ENCODE peak calls at places on chromosomes 7 and 10, in four cellular contexts. N is GM12878, L is H1, Y is SK-N-SH. B is an unnamed sample.

GRCh38 chr7:50679218-50680007 is 103.3 kb downstream of the GRB10 start:
- DNase-seq in N (no peak), L (no peak), Y (peak; percentile 80), B (peak; percentile 25)

GRCh38 chr10:62083413-62083794 is 181.9 kb downstream of the ARID5B start:
- DNase-seq in N (no peak), L (no peak), Y (no peak), B (no peak)

GRCh38 chr7:44185729-44186128 is 3.5 kb downstream of the GCK start:
- DNase-seq in N (no peak), L (no peak), Y (no peak), B (no peak)

GRCh38 chr10:61937631-61938284 is 36.3 kb downstream of the ARID5B start:
- DNase-seq in N (no peak), L (no peak), Y (no peak), B (no peak)

GRCh38 chr10:73998623-73999622 is 1.0 kb downstream of the VCL start:
- DNase-seq in N (no peak), L (peak; percentile 33), Y (peak; percentile 70), B (peak; percentile 69)

GRCh38 chr10:25651534-25651933 is 282.5 kb upstream of the MYO3A start:
- DNase-seq in N (no peak), L (no peak), Y (no peak), B (no peak)

GRCh38 chr10:100183482-100183881 is 2.3 kb downstream of the ERLIN1 start:
- DNase-seq in N (no peak), L (no peak), Y (no peak), B (no peak)

GRCh38 chr7:41630741-41631140 is 72.1 kb downstream of the INHBA start:
- DNase-seq in N (peak; percentile 28), L (no peak), Y (no peak), B (no peak)

GRCh38 chr10:91389636-91390512 is 20.3 kb upstream of the HECTD2 start:
- DNase-seq in N (no peak), L (no peak), Y (peak; percentile 31), B (peak; percentile 22)

GRCh38 chr7:118054529-118054928 is 129.4 kb upstream of the LSM8 start:
- DNase-seq in N (no peak), L (no peak), Y (no peak), B (no peak)

GRCh38 chr10:81730901-81731300 is 144.1 kb upstream of the NRG3 start:
- DNase-seq in N (no peak), L (no peak), Y (no peak), B (no peak)

GRCh38 chr7:98879198-98879988 is 1.1 kb downstream of the TRRAP start:
- DNase-seq in N (peak; percentile 32), L (no peak), Y (peak; percentile 52), B (peak; percentile 68)

GRCh38 chr10:11195017-11195586 is 177.4 kb downstream of the CELF2 start:
- DNase-seq in N (no peak), L (no peak), Y (no peak), B (no peak)

GRCh38 chr7:92769361-92769633 is 67.1 kb downstream of the CDK6 start:
- DNase-seq in N (no peak), L (no peak), Y (no peak), B (no peak)

GRCh38 chr10:43398939-43399871 is 9.8 kb downstream of the HNRNPF start:
- DNase-seq in N (no peak), L (no peak), Y (no peak), B (peak; percentile 20)

DNA sequence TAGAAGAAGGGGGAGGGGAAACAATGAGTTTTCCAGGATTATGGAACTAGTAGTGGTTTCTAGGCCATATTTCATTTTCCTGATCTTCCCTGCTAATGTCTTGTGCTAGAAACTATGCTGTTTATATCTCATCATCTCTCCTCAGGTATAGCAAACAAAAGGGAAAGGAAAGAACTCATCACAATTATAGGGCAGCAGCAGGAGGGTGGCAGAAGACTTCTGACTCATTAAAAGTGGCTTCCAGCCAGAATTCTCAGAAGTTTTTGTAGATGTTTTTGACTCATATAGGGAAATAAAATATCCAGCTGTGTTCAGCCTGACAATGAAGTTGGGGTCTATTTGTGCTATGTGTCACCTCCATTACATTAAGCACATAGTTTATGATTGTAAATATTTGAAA is 6.5 kb downstream of the AHR start:
- DNase-seq in N (no peak), L (no peak), Y (no peak), B (no peak)
- TF ChIP-seq NRF1 in N (no peak), L (no peak), Y (no peak), B (no peak)

GRCh38 chr10:71231196-71231595 is 18.8 kb downstream of the UNC5B start:
- DNase-seq in N (no peak), L (no peak), Y (no peak), B (no peak)

GRCh38 chr10:71234017-71234894 is 21.9 kb downstream of the UNC5B start:
- DNase-seq in N (no peak), L (no peak), Y (no peak), B (no peak)

GRCh38 chr10:71232089-71232998 is 20.0 kb downstream of the UNC5B start:
- DNase-seq in N (no peak), L (no peak), Y (peak; percentile 70), B (no peak)

GRCh38 chr10:71234970-71235681 is 22.8 kb downstream of the UNC5B start:
- DNase-seq in N (no peak), L (no peak), Y (peak; percentile 83), B (peak; percentile 67)

DNA sequence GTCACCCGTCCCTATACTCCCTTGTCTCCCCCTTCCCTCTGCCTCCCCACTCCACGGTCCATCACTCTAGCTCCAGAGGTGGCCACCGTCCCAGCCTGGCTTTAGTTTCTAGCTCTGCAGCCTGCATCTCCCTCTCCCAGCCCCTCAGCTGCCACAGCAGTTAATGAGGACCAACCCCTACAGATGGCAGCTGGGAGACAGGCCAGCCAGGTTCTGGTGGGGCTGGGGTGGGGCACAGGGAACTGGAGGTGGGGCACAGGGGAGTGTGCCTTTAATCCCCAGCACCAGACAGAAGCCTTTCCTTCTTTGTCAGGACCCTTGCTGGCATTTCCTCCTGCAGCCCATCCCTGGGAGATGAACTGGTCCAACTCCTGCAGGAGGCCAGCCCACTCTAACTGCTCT is 21.1 kb downstream of the UNC5B start:
- DNase-seq in N (no peak), L (no peak), Y (peak; percentile 65), B (no peak)
- TF ChIP-seq USF2 in N (no peak), L (no peak), Y (no peak), B (no peak)

DNA sequence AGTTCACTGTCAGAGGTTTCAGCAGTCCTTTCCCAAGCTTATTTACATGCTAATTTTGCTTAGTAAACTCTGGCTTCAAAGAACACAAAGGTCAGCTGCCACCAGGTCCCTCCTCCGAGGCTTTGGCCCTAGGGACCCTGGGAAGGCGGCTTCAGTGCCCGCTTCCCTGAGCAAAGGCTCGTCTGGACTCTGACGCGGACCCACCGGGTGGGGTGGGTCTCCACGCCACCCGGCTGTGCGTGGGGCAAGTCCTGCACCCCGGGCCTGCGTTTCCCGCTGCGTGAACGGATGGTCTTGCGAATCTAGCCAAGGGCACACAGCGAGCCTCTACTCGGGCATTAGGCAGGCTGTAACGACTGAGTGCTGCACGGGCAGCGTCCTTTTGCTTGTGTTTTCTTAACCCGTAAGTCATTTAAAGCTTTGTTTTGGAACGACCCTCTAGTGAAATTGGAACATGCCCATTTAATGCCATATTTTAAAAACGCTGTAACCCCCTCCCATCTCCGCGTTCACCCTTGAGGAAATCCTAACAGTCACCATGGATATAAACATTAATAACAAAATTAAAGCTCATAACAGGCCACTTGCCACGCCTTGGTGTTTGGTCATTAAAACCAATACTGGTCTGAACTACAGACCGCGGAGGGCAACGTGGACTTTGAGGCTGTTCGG is 830 bp downstream of the BNIP3 start:
- DNase-seq in N (no peak), L (no peak), Y (peak; percentile 68), B (no peak)
- TF ChIP-seq NRF1 in N (no peak), L (no peak), Y (no peak), B (no peak)

DNA sequence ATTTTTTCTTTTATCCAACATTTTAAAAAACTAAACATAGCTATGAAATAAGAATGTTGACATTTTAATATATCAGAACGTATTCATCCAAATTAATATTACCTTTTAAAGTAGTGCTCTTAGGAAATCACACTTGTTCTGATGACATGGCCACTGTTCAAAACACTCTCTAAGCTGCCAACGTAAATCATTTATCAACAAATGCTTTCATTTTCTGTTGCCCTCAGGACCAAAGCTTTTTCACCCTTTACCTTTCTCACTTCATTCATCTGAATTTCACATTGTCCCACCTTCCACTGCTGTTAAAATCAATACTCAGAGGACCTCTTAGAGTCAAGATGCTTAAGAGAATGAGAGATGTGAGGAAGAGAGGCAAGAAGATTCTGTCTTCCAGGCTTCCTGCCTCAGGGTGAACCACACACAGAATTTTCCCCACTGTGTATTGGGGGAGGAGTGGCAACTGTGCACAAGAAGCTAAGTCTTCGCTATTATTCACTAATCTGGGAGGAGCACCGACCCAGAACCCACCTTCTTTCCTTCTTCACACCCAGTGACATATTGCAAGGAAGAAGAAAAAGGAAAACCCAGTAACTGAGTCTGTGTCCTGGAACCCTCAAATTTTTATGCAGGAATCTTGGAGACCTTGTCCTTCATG is 21.0 kb downstream of the HIBADH start:
- DNase-seq in N (no peak), L (no peak), Y (no peak), B (no peak)
- TF ChIP-seq USF2 in N (no peak), L (no peak), Y (no peak), B (no peak)

GRCh38 chr7:46550864-46551263 is 629.8 kb upstream of the IGFBP3 start:
- DNase-seq in N (no peak), L (no peak), Y (no peak), B (no peak)

GRCh38 chr7:46558482-46559193 is 637.6 kb upstream of the IGFBP3 start:
- DNase-seq in N (no peak), L (no peak), Y (no peak), B (no peak)

GRCh38 chr7:46551603-46552002 is 630.5 kb upstream of the IGFBP3 start:
- DNase-seq in N (no peak), L (no peak), Y (no peak), B (no peak)

GRCh38 chr7:46557295-46557711 is 636.2 kb upstream of the IGFBP3 start:
- DNase-seq in N (no peak), L (no peak), Y (no peak), B (no peak)

GRCh38 chr7:46554688-46555422 is 633.8 kb upstream of the IGFBP3 start:
- DNase-seq in N (no peak), L (no peak), Y (no peak), B (no peak)
- TF ChIP-seq NRF1 in N (no peak), L (no peak), Y (no peak), B (no peak)

GRCh38 chr7:133052357-133052756 is 29.5 kb downstream of the CHCHD3 start:
- DNase-seq in N (no peak), L (no peak), Y (no peak), B (no peak)

GRCh38 chr7:133050200-133050995 is 31.5 kb downstream of the CHCHD3 start:
- DNase-seq in N (no peak), L (no peak), Y (no peak), B (no peak)

GRCh38 chr7:133052826-133053225 is 29.1 kb downstream of the CHCHD3 start:
- DNase-seq in N (no peak), L (no peak), Y (no peak), B (no peak)

GRCh38 chr7:133051719-133052118 is 30.2 kb downstream of the CHCHD3 start:
- DNase-seq in N (no peak), L (no peak), Y (no peak), B (no peak)

GRCh38 chr7:133051066-133051465 is 30.8 kb downstream of the CHCHD3 start:
- DNase-seq in N (no peak), L (no peak), Y (peak; percentile 61), B (peak; percentile 70)
- TF ChIP-seq USF2 in N (no peak), L (no peak), Y (no peak), B (no peak)

B was measured in K562.